ENCODE peak calls at places on chromosomes 7 and 10, in seven cellular contexts. Y is SK-N-DZ; F is OCI-LY7; Q is stimulated activated effector memory CD8-positive, alpha-beta T cell treated with anti-CD3 and anti-CD28 coated beads, Interleukin-12 subunit alpha, Interleukin-12 subunit beta, amount 100 ng/mL, for 72 hours; H is ELR; A is nephron progenitor cell; S is SW480. W is an unnamed sample.

GRCh38 chr10:104122273-104123107 is 519 bp downstream of the SFR1 start:
- DNase-seq in Y (no peak), F (peak; percentile 59), Q (no peak), H (peak; percentile 44), A (no peak), S (peak; percentile 58), W (no peak)

GRCh38 chr7:130896898-130897514 is 163.0 kb upstream of the KLF14 start:
- DNase-seq in Y (peak; percentile 79), F (peak; percentile 72), Q (no peak), H (peak; percentile 85), A (peak; percentile 76), S (peak; percentile 85), W (no peak)

GRCh38 chr7:150686030-150686626 is 622 bp downstream of the GIMAP2 start:
- DNase-seq in Y (no peak), F (no peak), Q (no peak), H (peak; percentile 2), A (no peak), S (no peak), W (no peak)

GRCh38 chr7:76232698-76233097 is 31.0 kb downstream of the SRRM3 start:
- DNase-seq in Y (no peak), F (no peak), Q (no peak), H (no peak), A (no peak), S (no peak), W (no peak)

GRCh38 chr10:76632158-76633051 is 1005.2 kb downstream of the KCNMA1 start:
- DNase-seq in Y (peak; percentile 39), F (peak; percentile 5), Q (no peak), H (peak; percentile 36), A (peak; percentile 16), S (peak; percentile 58), W (no peak)

GRCh38 chr7:126820925-126821324 is 431.8 kb downstream of the GRM8 start:
- DNase-seq in Y (no peak), F (no peak), Q (no peak), H (no peak), A (no peak), S (no peak), W (no peak)

GRCh38 chr7:2521952-2522591 is 2.5 kb downstream of the LFNG start:
- DNase-seq in Y (no peak), F (no peak), Q (peak; percentile 54), H (peak; percentile 62), A (no peak), S (peak; percentile 74), W (peak; percentile 76)

GRCh38 chr10:4121531-4122380 is 336.7 kb upstream of the KLF6 start:
- DNase-seq in Y (no peak), F (peak; percentile 20), Q (no peak), H (no peak), A (no peak), S (no peak), W (no peak)

GRCh38 chr10:9254353-9254752 is 1199.9 kb downstream of the GATA3 start:
- DNase-seq in Y (no peak), F (no peak), Q (no peak), H (peak; percentile 3), A (no peak), S (no peak), W (no peak)

GRCh38 chr10:21600804-21601512 is 66.9 kb downstream of the MLLT10 start:
- DNase-seq in Y (no peak), F (no peak), Q (no peak), H (no peak), A (no peak), S (no peak), W (no peak)

GRCh38 chr7:120089968-120090367 is 183.0 kb upstream of the KCND2 start:
- DNase-seq in Y (no peak), F (no peak), Q (no peak), H (no peak), A (no peak), S (peak; percentile 14), W (no peak)

GRCh38 chr10:75159519-75159918 is 48.1 kb downstream of the SAMD8 start:
- DNase-seq in Y (no peak), F (no peak), Q (no peak), H (no peak), A (no peak), S (no peak), W (no peak)

GRCh38 chr10:33151344-33151864 is 183.1 kb downstream of the NRP1 start:
- DNase-seq in Y (no peak), F (peak; percentile 86), Q (no peak), H (no peak), A (no peak), S (no peak), W (no peak)

GRCh38 chr7:927031-927671 is 27.3 kb downstream of the ADAP1 start:
- DNase-seq in Y (no peak), F (no peak), Q (no peak), H (no peak), A (no peak), S (peak; percentile 79), W (no peak)

GRCh38 chr7:114086906-114087651 is 168.3 kb upstream of the PPP1R3A start:
- DNase-seq in Y (no peak), F (no peak), Q (no peak), H (peak; percentile 33), A (peak; percentile 32), S (peak; percentile 21), W (no peak)

GRCh38 chr10:113869789-113870188 is 15.3 kb downstream of the NHLRC2 start:
- DNase-seq in Y (no peak), F (no peak), Q (no peak), H (no peak), A (no peak), S (no peak), W (no peak)

GRCh38 chr7:70975816-70976215 is 156.1 kb upstream of the GALNT17 start:
- DNase-seq in Y (no peak), F (no peak), Q (no peak), H (no peak), A (no peak), S (no peak), W (no peak)

GRCh38 chr7:80243425-80243824 is 108.8 kb downstream of the GNAI1 start:
- DNase-seq in Y (no peak), F (no peak), Q (no peak), H (no peak), A (peak; percentile 25), S (no peak), W (no peak)

GRCh38 chr7:141754939-141755338 is 9.0 kb upstream of the TAS2R3 start:
- DNase-seq in Y (peak; percentile 43), F (peak; percentile 42), Q (no peak), H (peak; percentile 57), A (peak; percentile 16), S (peak; percentile 19), W (no peak)

GRCh38 chr7:47361746-47362215 is 220.1 kb downstream of the TNS3 start:
- DNase-seq in Y (no peak), F (no peak), Q (no peak), H (peak; percentile 91), A (no peak), S (peak; percentile 96), W (no peak)

GRCh38 chr10:484925-485661 is 204.4 kb downstream of the DIP2C start:
- DNase-seq in Y (no peak), F (no peak), Q (no peak), H (no peak), A (no peak), S (no peak), W (no peak)

GRCh38 chr10:102120987-102121738 is 995 bp upstream of the LDB1 start:
- DNase-seq in Y (peak; percentile 93), F (no peak), Q (no peak), H (peak; percentile 57), A (peak; percentile 73), S (no peak), W (peak; percentile 79)

GRCh38 chr7:111682576-111683372 is 120.5 kb upstream of the IMMP2L start:
- DNase-seq in Y (no peak), F (no peak), Q (no peak), H (no peak), A (no peak), S (no peak), W (no peak)

GRCh38 chr7:131826960-131827359 is 270.5 kb upstream of the PODXL start:
- DNase-seq in Y (no peak), F (no peak), Q (no peak), H (no peak), A (no peak), S (peak; percentile 14), W (no peak)

GRCh38 chr7:98399462-98399861 is 1.4 kb downstream of the BAIAP2L1 start:
- DNase-seq in Y (no peak), F (no peak), Q (no peak), H (peak; percentile 14), A (no peak), S (peak; percentile 42), W (no peak)